ENCODE peak calls at places on chromosomes 2 and 18, in four cellular contexts. One of them, this sample, is unnamed.

GRCh38 chr2:240999001-240999791 is 778 bp downstream of the SNED1 start:
- DNase-seq in left ventricle myocardium inferior: peak
- DNase-seq in lower leg skin: peak
- DNase-seq in OCI-LY7: no peak
- DNase-seq in this sample: no peak

GRCh38 chr18:37564796-37565137 is 831 bp downstream of the CELF4 start:
- DNase-seq in OCI-LY7: no peak
- DNase-seq in left ventricle myocardium inferior: peak
- DNase-seq in lower leg skin: no peak
- DNase-seq in this sample: no peak

GRCh38 chr2:204638795-204639194 is 93.5 kb downstream of the PARD3B start:
- DNase-seq in OCI-LY7: no peak
- DNase-seq in left ventricle myocardium inferior: no peak
- DNase-seq in lower leg skin: no peak
- DNase-seq in this sample: no peak

GRCh38 chr2:18503686-18504085 is 56.8 kb downstream of the RDH14 start:
- DNase-seq in left ventricle myocardium inferior: no peak
- DNase-seq in lower leg skin: no peak
- DNase-seq in OCI-LY7: no peak
- DNase-seq in this sample: no peak

GRCh38 chr18:74465775-74466174 is 8.7 kb upstream of the DIPK1C start:
- DNase-seq in lower leg skin: no peak
- DNase-seq in left ventricle myocardium inferior: no peak
- DNase-seq in OCI-LY7: no peak
- DNase-seq in this sample: no peak

GRCh38 chr2:53865264-53865663 is 5.5 kb upstream of the GPR75 start:
- DNase-seq in left ventricle myocardium inferior: no peak
- DNase-seq in OCI-LY7: no peak
- DNase-seq in lower leg skin: no peak
- DNase-seq in this sample: no peak

GRCh38 chr2:148375214-148375613 is 269.3 kb upstream of the EPC2 start:
- DNase-seq in left ventricle myocardium inferior: no peak
- DNase-seq in OCI-LY7: no peak
- DNase-seq in lower leg skin: no peak
- DNase-seq in this sample: no peak

GRCh38 chr2:177983183-177983788 is 89.3 kb downstream of the PDE11A start:
- DNase-seq in left ventricle myocardium inferior: no peak
- DNase-seq in OCI-LY7: peak
- DNase-seq in lower leg skin: no peak
- DNase-seq in this sample: no peak

GRCh38 chr2:180790891-180791290 is 189.5 kb upstream of the UBE2E3 start:
- DNase-seq in OCI-LY7: no peak
- DNase-seq in left ventricle myocardium inferior: no peak
- DNase-seq in lower leg skin: no peak
- DNase-seq in this sample: peak

GRCh38 chr2:62197017-62197586 is 1.2 kb downstream of the B3GNT2 start:
- DNase-seq in OCI-LY7: peak
- DNase-seq in lower leg skin: peak
- DNase-seq in left ventricle myocardium inferior: no peak
- DNase-seq in this sample: no peak

GRCh38 chr2:217822296-217823252 is 180.2 kb downstream of the TNS1 start:
- DNase-seq in lower leg skin: no peak
- DNase-seq in left ventricle myocardium inferior: peak
- DNase-seq in OCI-LY7: no peak
- DNase-seq in this sample: no peak

GRCh38 chr2:85326406-85326945 is 1.3 kb downstream of the TGOLN2 start:
- DNase-seq in left ventricle myocardium inferior: no peak
- DNase-seq in lower leg skin: no peak
- DNase-seq in OCI-LY7: peak
- DNase-seq in this sample: no peak

GRCh38 chr18:26383454-26384270 is 157.4 kb downstream of the TAF4B start:
- DNase-seq in left ventricle myocardium inferior: no peak
- DNase-seq in lower leg skin: no peak
- DNase-seq in OCI-LY7: peak
- DNase-seq in this sample: peak

DNA sequence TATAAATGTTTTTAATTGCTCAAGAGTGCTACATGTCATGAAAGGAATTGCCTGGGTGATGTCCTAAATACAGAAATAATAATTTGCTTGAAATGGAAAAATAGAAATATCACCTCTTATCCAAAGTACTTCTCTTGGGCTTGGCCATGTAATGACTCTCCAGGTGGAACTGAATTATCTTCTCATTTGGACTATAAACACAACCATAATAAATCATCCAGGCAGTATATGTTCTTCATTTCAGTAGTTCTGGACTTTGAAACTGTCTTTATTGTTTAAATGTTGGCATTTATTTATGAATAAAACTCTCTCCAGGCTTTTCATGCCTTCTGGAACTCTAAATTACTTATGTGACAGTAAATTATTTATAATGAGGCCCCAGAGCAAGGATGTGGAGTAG is 40.5 kb downstream of the OXER1 start:
- DNase-seq in OCI-LY7: no peak
- DNase-seq in left ventricle myocardium inferior: no peak
- DNase-seq in lower leg skin: no peak
- DNase-seq in this sample: no peak
- H3K4me3 ChIP-seq in OCI-LY7: no peak
- H3K4me3 ChIP-seq in left ventricle myocardium inferior: no peak
- H3K4me3 ChIP-seq in lower leg skin: no peak
- H3K4me3 ChIP-seq in this sample: no peak

DNA sequence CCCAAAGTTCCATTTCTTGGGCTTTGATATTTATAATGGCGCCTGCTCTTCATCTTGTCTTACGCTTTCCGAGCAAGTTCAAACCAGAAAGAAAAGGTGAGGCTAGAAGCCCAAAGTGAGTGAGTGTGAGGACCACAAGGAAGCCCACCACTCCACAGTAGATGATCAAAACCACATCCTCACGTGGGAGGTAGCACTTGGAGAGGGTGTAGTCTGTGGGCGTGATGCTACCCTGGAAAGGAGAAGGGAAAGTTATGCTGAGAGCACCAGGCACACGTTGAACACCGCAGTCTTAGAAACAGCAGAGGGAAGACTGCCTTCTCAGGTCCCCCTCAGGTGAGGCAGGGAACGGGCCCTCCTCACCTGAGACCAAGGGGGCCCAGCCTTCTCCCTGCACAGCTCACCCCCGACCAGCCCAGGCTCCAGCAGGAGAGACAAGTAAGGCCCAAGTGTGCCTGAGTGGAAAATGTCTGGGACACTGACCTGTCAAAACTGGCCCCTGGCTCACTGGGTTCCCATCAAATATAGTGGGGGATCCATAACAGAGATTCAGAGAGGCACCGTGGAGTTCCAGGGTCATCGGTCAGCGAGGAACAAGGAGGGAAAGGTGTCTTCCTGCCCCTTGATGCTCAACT is 23.6 kb downstream of the MPPE1 start:
- DNase-seq in left ventricle myocardium inferior: no peak
- DNase-seq in OCI-LY7: no peak
- DNase-seq in lower leg skin: no peak
- DNase-seq in this sample: no peak
- H3K4me3 ChIP-seq in left ventricle myocardium inferior: no peak
- H3K4me3 ChIP-seq in OCI-LY7: no peak
- H3K4me3 ChIP-seq in lower leg skin: no peak
- H3K4me3 ChIP-seq in this sample: no peak

GRCh38 chr2:26103752-26104151 is 69.1 kb upstream of the GAREM2 start:
- DNase-seq in OCI-LY7: no peak
- DNase-seq in left ventricle myocardium inferior: no peak
- DNase-seq in lower leg skin: no peak
- DNase-seq in this sample: no peak

GRCh38 chr2:26100384-26100783 is 66.5 kb downstream of the RAB10 start:
- DNase-seq in lower leg skin: no peak
- DNase-seq in left ventricle myocardium inferior: no peak
- DNase-seq in OCI-LY7: no peak
- DNase-seq in this sample: no peak

GRCh38 chr2:26095758-26096157 is 61.9 kb downstream of the RAB10 start:
- DNase-seq in lower leg skin: no peak
- DNase-seq in OCI-LY7: no peak
- DNase-seq in left ventricle myocardium inferior: no peak
- DNase-seq in this sample: no peak

DNA sequence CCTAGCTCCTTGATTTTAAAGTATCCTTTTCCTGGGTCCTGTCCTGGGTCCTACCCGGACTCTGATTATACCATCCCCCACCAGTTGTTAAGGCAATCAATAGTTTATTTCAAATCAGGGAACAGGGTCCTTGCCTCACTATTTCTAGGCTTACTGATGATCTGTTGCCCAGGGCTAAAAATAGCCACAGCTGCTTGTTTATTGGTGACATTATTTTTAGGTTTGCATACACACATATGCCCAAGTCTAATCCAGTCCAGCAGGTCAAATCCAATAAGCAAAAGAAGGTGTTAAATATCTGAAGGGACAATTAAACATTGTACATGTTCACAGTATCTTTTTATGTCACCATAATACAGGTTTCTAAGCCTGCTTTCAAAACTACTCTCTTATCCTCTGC is 66.0 kb downstream of the RAB10 start:
- DNase-seq in OCI-LY7: no peak
- DNase-seq in left ventricle myocardium inferior: no peak
- DNase-seq in lower leg skin: no peak
- DNase-seq in this sample: no peak
- H3K4me3 ChIP-seq in OCI-LY7: no peak
- H3K4me3 ChIP-seq in left ventricle myocardium inferior: peak
- H3K4me3 ChIP-seq in lower leg skin: no peak
- H3K4me3 ChIP-seq in this sample: no peak

DNA sequence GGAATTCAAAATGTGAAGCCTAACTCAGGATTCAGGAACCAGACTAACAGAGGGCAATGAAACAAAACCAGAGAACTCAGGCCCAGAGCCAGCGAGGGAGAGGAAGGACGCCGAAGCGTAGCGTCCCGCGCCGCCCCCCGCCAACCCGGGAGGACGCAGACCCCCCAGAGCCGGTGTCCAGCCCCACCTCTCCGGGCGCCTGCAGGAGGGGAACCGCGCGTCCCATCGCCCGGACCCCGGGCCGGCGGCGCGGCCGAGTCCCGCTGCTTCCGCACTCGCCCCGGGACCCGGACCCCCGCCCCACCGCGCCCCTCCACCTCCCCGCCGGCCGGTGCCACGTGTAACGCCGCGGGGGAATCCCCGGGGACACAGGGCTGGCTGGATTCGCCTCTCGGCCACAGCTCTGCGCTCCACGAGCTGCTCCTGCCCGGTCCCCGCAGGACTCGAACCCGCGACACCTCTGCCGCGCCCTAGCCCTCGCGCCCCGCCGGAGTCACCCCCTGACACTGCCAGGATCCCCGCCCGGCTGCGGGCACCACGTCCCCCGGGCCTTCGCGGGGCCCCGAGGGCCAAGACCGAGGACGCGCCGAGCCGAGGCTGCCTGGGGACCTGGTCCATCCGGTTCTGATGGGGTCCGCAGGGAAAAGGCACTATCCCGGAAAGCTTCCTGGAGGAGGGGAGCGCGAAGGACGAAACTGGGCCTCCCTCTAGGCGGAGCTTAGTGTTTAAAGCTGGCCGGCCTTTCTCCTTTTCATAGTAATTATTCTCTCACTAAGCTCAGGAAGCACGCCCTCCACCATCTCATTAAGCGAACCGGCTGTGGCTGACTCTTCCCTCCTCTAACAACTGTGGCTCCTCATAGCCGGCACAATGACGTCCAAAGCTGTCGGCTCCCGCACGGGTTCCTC is 40.4 kb upstream of the FAM124B start:
- DNase-seq in lower leg skin: no peak
- DNase-seq in OCI-LY7: no peak
- DNase-seq in left ventricle myocardium inferior: no peak
- DNase-seq in this sample: no peak
- H3K4me3 ChIP-seq in lower leg skin: peak
- H3K4me3 ChIP-seq in OCI-LY7: no peak
- H3K4me3 ChIP-seq in left ventricle myocardium inferior: peak
- H3K4me3 ChIP-seq in this sample: peak

GRCh38 chr18:48942086-48942485 is 8.7 kb downstream of the SMAD7 start:
- DNase-seq in OCI-LY7: no peak
- DNase-seq in lower leg skin: no peak
- DNase-seq in left ventricle myocardium inferior: no peak
- DNase-seq in this sample: no peak
- H3K4me3 ChIP-seq in OCI-LY7: no peak
- H3K4me3 ChIP-seq in lower leg skin: no peak
- H3K4me3 ChIP-seq in left ventricle myocardium inferior: peak
- H3K4me3 ChIP-seq in this sample: no peak

GRCh38 chr2:161076936-161077335 is 83.3 kb upstream of the TANK start:
- DNase-seq in OCI-LY7: no peak
- DNase-seq in lower leg skin: no peak
- DNase-seq in left ventricle myocardium inferior: no peak
- DNase-seq in this sample: no peak

GRCh38 chr2:161075701-161076100 is 84.5 kb upstream of the TANK start:
- DNase-seq in OCI-LY7: no peak
- DNase-seq in left ventricle myocardium inferior: no peak
- DNase-seq in lower leg skin: no peak
- DNase-seq in this sample: no peak

GRCh38 chr2:161077367-161078210 is 82.6 kb upstream of the TANK start:
- DNase-seq in lower leg skin: no peak
- DNase-seq in OCI-LY7: no peak
- DNase-seq in left ventricle myocardium inferior: no peak
- DNase-seq in this sample: no peak

DNA sequence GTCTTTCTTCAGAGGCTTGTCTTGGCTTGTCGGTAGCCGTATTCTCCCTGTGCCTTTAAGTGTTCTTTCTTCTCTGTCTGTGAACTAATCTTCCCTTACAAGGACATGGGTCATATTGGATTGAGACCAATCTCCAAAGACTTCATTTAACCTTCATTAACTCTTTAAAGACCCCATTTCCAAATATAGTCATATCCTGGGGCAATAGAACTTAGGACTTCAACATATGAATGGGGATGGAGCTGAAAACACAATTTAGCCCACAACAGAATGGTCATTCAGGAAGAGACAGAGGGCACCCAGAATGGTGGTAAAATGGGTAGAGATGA is 82.1 kb upstream of the TANK start:
- DNase-seq in lower leg skin: no peak
- DNase-seq in OCI-LY7: no peak
- DNase-seq in left ventricle myocardium inferior: no peak
- DNase-seq in this sample: no peak
- H3K4me3 ChIP-seq in lower leg skin: no peak
- H3K4me3 ChIP-seq in OCI-LY7: no peak
- H3K4me3 ChIP-seq in left ventricle myocardium inferior: no peak
- H3K4me3 ChIP-seq in this sample: no peak

DNA sequence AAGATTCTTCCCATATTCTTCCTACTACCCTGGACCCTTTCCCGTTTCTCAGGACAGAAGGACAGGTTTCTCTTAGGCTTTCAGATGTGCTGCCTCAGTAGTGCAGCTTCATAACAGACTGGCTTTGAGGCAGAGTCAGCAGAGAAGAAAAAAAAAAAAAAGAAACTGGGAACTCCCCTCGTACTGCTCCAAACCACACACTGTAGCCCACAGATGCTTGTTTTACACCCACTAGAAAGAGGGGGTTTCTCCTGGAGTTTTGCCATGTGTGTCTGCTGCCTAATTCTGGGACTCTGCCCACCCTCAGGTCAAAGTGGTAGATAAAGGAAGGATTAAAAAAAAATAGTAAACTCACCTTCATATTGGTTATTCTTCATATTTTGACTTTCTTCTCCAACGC is 95.9 kb downstream of the NCOA1 start:
- DNase-seq in OCI-LY7: no peak
- DNase-seq in left ventricle myocardium inferior: no peak
- DNase-seq in lower leg skin: no peak
- DNase-seq in this sample: no peak
- H3K4me3 ChIP-seq in OCI-LY7: no peak
- H3K4me3 ChIP-seq in left ventricle myocardium inferior: no peak
- H3K4me3 ChIP-seq in lower leg skin: no peak
- H3K4me3 ChIP-seq in this sample: no peak

GRCh38 chr18:7084766-7085080 is 32.9 kb downstream of the LAMA1 start:
- DNase-seq in lower leg skin: no peak
- DNase-seq in OCI-LY7: no peak
- DNase-seq in left ventricle myocardium inferior: no peak
- DNase-seq in this sample: peak
- H3K4me3 ChIP-seq in lower leg skin: no peak
- H3K4me3 ChIP-seq in OCI-LY7: no peak
- H3K4me3 ChIP-seq in left ventricle myocardium inferior: no peak
- H3K4me3 ChIP-seq in this sample: no peak

GRCh38 chr2:36562973-36563532 is 34.9 kb downstream of the FEZ2 start:
- DNase-seq in left ventricle myocardium inferior: no peak
- DNase-seq in lower leg skin: no peak
- DNase-seq in OCI-LY7: no peak
- DNase-seq in this sample: no peak
- H3K4me3 ChIP-seq in left ventricle myocardium inferior: no peak
- H3K4me3 ChIP-seq in lower leg skin: no peak
- H3K4me3 ChIP-seq in OCI-LY7: no peak
- H3K4me3 ChIP-seq in this sample: peak